ENCODE peak calls at places on chromosomes 3 and 15, in seven cellular contexts. One of them, this sample, is unnamed.

GRCh38 chr3:127860223-127860622 is 37.9 kb upstream of the MGLL start:
- DNase-seq in caudate nucleus: no peak
- DNase-seq in nucleus accumbens: no peak
- DNase-seq in AG20443: no peak
- DNase-seq in stimulated activated CD8-positive, alpha-beta memory T cell treated with anti-CD3 and anti-CD28 coated beads, Interleukin-15, amount 100 ng/mL, for 1 hour: no peak
- DNase-seq in HTR-8/SVneo: no peak
- DNase-seq in B cell: no peak
- DNase-seq in this sample: no peak

GRCh38 chr15:62712455-62712839 is 330.1 kb upstream of the TPM1 start:
- DNase-seq in HTR-8/SVneo: no peak
- DNase-seq in AG20443: no peak
- DNase-seq in stimulated activated CD8-positive, alpha-beta memory T cell treated with anti-CD3 and anti-CD28 coated beads, Interleukin-15, amount 100 ng/mL, for 1 hour: no peak
- DNase-seq in caudate nucleus: no peak
- DNase-seq in nucleus accumbens: no peak
- DNase-seq in B cell: no peak
- DNase-seq in this sample: no peak

GRCh38 chr3:139374099-139374498 is 15.3 kb downstream of the COPB2 start:
- DNase-seq in stimulated activated CD8-positive, alpha-beta memory T cell treated with anti-CD3 and anti-CD28 coated beads, Interleukin-15, amount 100 ng/mL, for 1 hour: no peak
- DNase-seq in caudate nucleus: no peak
- DNase-seq in B cell: no peak
- DNase-seq in AG20443: no peak
- DNase-seq in nucleus accumbens: no peak
- DNase-seq in HTR-8/SVneo: no peak
- DNase-seq in this sample: no peak

GRCh38 chr15:67701669-67702068 is 123.6 kb upstream of the SKOR1 start:
- DNase-seq in nucleus accumbens: no peak
- DNase-seq in stimulated activated CD8-positive, alpha-beta memory T cell treated with anti-CD3 and anti-CD28 coated beads, Interleukin-15, amount 100 ng/mL, for 1 hour: no peak
- DNase-seq in B cell: no peak
- DNase-seq in AG20443: peak
- DNase-seq in caudate nucleus: no peak
- DNase-seq in HTR-8/SVneo: no peak
- DNase-seq in this sample: no peak

GRCh38 chr3:186315581-186316354 is 46.3 kb downstream of the DGKG start:
- DNase-seq in B cell: no peak
- DNase-seq in stimulated activated CD8-positive, alpha-beta memory T cell treated with anti-CD3 and anti-CD28 coated beads, Interleukin-15, amount 100 ng/mL, for 1 hour: no peak
- DNase-seq in nucleus accumbens: no peak
- DNase-seq in caudate nucleus: no peak
- DNase-seq in HTR-8/SVneo: no peak
- DNase-seq in AG20443: no peak
- DNase-seq in this sample: no peak

GRCh38 chr3:169662215-169663070 is 1.1 kb downstream of the MECOM start:
- DNase-seq in stimulated activated CD8-positive, alpha-beta memory T cell treated with anti-CD3 and anti-CD28 coated beads, Interleukin-15, amount 100 ng/mL, for 1 hour: no peak
- DNase-seq in caudate nucleus: no peak
- DNase-seq in HTR-8/SVneo: peak
- DNase-seq in AG20443: peak
- DNase-seq in nucleus accumbens: no peak
- DNase-seq in B cell: no peak
- DNase-seq in this sample: no peak

GRCh38 chr15:100818927-100819326 is 60.7 kb upstream of the ALDH1A3 start:
- DNase-seq in B cell: no peak
- DNase-seq in HTR-8/SVneo: peak
- DNase-seq in stimulated activated CD8-positive, alpha-beta memory T cell treated with anti-CD3 and anti-CD28 coated beads, Interleukin-15, amount 100 ng/mL, for 1 hour: no peak
- DNase-seq in nucleus accumbens: no peak
- DNase-seq in AG20443: peak
- DNase-seq in caudate nucleus: no peak
- DNase-seq in this sample: no peak

GRCh38 chr15:54528021-54528420 is 549.8 kb downstream of the UNC13C start:
- DNase-seq in AG20443: no peak
- DNase-seq in stimulated activated CD8-positive, alpha-beta memory T cell treated with anti-CD3 and anti-CD28 coated beads, Interleukin-15, amount 100 ng/mL, for 1 hour: no peak
- DNase-seq in B cell: no peak
- DNase-seq in caudate nucleus: no peak
- DNase-seq in HTR-8/SVneo: no peak
- DNase-seq in nucleus accumbens: no peak
- DNase-seq in this sample: no peak